ENCODE peak calls at places on chromosome 14, in seven cellular contexts. G is tibial artery, V is neural progenitor cell, E is right lobe of liver, X is heart left ventricle, R is endodermal cell, T is astrocyte. H is an unnamed sample.

GRCh38 chr14:47917344-47917954 is 242.0 kb upstream of the MDGA2 start:
- DNase-seq in G (no peak), V (peak; percentile 34), E (no peak), X (no peak), R (peak; percentile 83), T (peak; percentile 2), H (no peak)

GRCh38 chr14:90239139-90239538 is 17.2 kb upstream of the PSMC1 start:
- DNase-seq in G (no peak), V (peak; percentile 13), E (no peak), X (no peak), R (no peak), T (peak; percentile 2), H (no peak)

GRCh38 chr14:22536853-22537338 is 52.1 kb downstream of the DAD1 start:
- DNase-seq in G (peak; percentile 88), V (no peak), E (no peak), X (peak; percentile 70), R (no peak), T (peak; percentile 97), H (no peak)

GRCh38 chr14:86915416-86915815 is 1077.6 kb downstream of the GALC start:
- DNase-seq in G (no peak), V (no peak), E (no peak), X (no peak), R (no peak), T (peak; percentile 59), H (no peak)

GRCh38 chr14:63478024-63478423 is 65.2 kb downstream of the PPP2R5E start:
- DNase-seq in G (no peak), V (no peak), E (no peak), X (no peak), R (no peak), T (no peak), H (no peak)

GRCh38 chr14:90785474-90785873 is 30.8 kb downstream of the TTC7B start:
- DNase-seq in G (peak; percentile 61), V (no peak), E (peak; percentile 53), X (peak; percentile 67), R (peak; percentile 73), T (no peak), H (no peak)

GRCh38 chr14:66610154-66610563 is 102.2 kb downstream of the GPHN start:
- DNase-seq in G (no peak), V (peak; percentile 6), E (no peak), X (no peak), R (peak; percentile 52), T (no peak), H (no peak)

GRCh38 chr14:35332517-35333346 is 40.5 kb downstream of the PSMA6 start:
- DNase-seq in G (no peak), V (no peak), E (no peak), X (no peak), R (peak; percentile 56), T (no peak), H (peak; percentile 74)

GRCh38 chr14:69600304-69600891 is 11.0 kb upstream of the SUSD6 start:
- DNase-seq in G (no peak), V (no peak), E (no peak), X (no peak), R (no peak), T (no peak), H (no peak)

GRCh38 chr14:89251066-89251465 is 166.0 kb downstream of the FOXN3 start:
- DNase-seq in G (no peak), V (no peak), E (no peak), X (no peak), R (no peak), T (peak; percentile 50), H (no peak)

GRCh38 chr14:95294834-95295599 is 24.7 kb downstream of the CLMN start:
- DNase-seq in G (peak; percentile 55), V (no peak), E (no peak), X (no peak), R (no peak), T (peak; percentile 29), H (no peak)

GRCh38 chr14:62777510-62777909 is 267.7 kb downstream of the KCNH5 start:
- DNase-seq in G (no peak), V (no peak), E (no peak), X (no peak), R (no peak), T (no peak), H (no peak)

GRCh38 chr14:55073856-55074255 is 22.4 kb downstream of the MAPK1IP1L start:
- DNase-seq in G (no peak), V (no peak), E (no peak), X (no peak), R (no peak), T (peak; percentile 83), H (no peak)

GRCh38 chr14:59897757-59898383 is 22.1 kb upstream of the LRRC9 start:
- DNase-seq in G (no peak), V (peak; percentile 74), E (peak; percentile 47), X (no peak), R (peak; percentile 71), T (peak; percentile 4), H (no peak)

GRCh38 chr14:64509036-64509435 is 4.5 kb downstream of the ZBTB1 start:
- DNase-seq in G (no peak), V (peak; percentile 23), E (no peak), X (no peak), R (peak; percentile 91), T (no peak), H (no peak)
- H3K4me1 ChIP-seq in G (peaks cover 74% of the 10 kb centered on the region), V (peaks cover 18% of the 10 kb centered on the region), E (no peaks in the 10 kb centered on the region), X (peaks cover 75% of the 10 kb centered on the region), R (peaks cover 9% of the 10 kb centered on the region), T (peaks cover 24% of the 10 kb centered on the region), H (peaks cover 51% of the 10 kb centered on the region)

DNA sequence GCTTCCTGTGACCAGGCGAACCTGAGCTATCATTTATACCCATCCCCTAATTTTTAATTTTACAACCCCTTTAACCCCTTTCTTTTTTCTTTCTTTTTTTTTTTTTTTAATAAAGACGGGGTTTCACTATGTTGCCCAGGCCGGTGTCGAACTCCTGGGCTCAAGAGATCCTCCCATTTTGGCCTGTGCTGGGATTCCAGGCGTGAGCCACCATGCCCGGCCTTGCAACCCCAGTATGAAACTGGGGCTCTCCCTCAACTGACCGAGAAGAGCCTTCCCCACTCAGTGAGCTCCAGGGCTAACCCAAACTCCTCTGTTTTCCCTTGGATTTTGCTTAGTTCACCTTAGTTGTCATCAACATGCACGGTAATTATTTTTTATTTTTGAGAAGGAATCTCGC is 992 bp downstream of the CPSF2 start:
- DNase-seq in G (no peak), V (no peak), E (no peak), X (no peak), R (no peak), T (no peak), H (no peak)
- H3K27ac ChIP-seq in G (peak overlapping the region; percentile 91), V (no peak overlapping the region), E (peak overlapping the region; percentile 93), X (peak overlapping the region; percentile 96), R (peak overlapping the region; percentile 99), T (peak overlapping the region; percentile 94), H (peak overlapping the region; percentile 93)

GRCh38 chr14:68247867-68248266 is 428.3 kb downstream of the RAD51B start:
- DNase-seq in G (no peak), V (no peak), E (peak; percentile 63), X (no peak), R (no peak), T (no peak), H (no peak)
- H3K4me1 ChIP-seq in G (peaks cover 82% of the 10 kb centered on the region), V (peaks cover 74% of the 10 kb centered on the region), E (peaks cover 7% of the 10 kb centered on the region), X (peaks cover 92% of the 10 kb centered on the region), R (peaks cover 8% of the 10 kb centered on the region), T (peaks cover 39% of the 10 kb centered on the region), H (peaks cover 77% of the 10 kb centered on the region)

GRCh38 chr14:74475678-74476077 is 17.4 kb downstream of the NPC2 start:
- DNase-seq in G (no peak), V (no peak), E (no peak), X (no peak), R (no peak), T (peak; percentile 69), H (no peak)
- H3K27ac ChIP-seq in G (peak overlapping the region; percentile 42), V (no peak overlapping the region), E (no peak overlapping the region), X (no peak overlapping the region), R (no peak overlapping the region), T (no peak overlapping the region), H (no peak overlapping the region)

DNA sequence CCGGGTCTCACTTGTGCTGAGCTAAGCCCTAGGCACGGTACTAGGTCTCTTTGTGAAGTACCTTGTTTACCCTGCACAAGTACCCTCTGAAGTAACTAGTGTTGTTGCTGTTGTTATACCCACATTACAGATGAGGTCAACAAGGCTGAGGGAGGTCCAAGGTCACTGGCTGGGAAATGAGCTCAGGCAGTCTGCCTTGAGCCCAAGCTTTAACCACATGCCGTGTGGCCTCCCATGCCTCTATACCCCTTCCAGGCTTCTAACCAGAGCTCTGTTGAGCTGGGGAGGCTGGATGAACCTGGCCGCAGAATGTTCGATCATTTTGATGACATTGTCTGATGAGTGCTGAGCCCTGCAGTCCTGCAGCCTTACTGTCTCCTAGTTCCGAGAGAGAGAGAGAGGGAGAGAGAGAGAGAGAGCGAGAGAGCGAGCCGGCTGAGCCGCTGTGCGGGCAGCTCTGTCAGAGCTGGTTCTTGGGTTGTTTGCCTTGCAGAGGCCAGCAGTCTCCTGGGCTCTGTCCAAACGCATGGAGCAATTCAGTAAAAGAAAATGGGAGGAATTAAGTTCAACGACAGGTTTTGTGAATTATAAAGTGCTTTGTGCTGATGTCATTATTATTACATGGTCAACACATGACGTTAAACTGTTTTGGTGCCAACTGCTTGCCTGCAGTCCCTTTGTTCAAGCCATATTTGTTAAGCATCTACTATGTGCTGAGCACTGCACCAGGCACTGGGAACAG is 13.1 kb downstream of the JDP2 start:
- DNase-seq in G (peak; percentile 88), V (no peak), E (peak; percentile 74), X (peak; percentile 83), R (no peak), T (peak; percentile 41), H (no peak)
- H3K4me1 ChIP-seq in G (peaks cover 28% of the 10 kb centered on the region), V (peaks cover 6% of the 10 kb centered on the region), E (no peaks in the 10 kb centered on the region), X (peaks cover 63% of the 10 kb centered on the region), R (no peaks in the 10 kb centered on the region), T (no peaks in the 10 kb centered on the region), H (peaks cover 54% of the 10 kb centered on the region)

DNA sequence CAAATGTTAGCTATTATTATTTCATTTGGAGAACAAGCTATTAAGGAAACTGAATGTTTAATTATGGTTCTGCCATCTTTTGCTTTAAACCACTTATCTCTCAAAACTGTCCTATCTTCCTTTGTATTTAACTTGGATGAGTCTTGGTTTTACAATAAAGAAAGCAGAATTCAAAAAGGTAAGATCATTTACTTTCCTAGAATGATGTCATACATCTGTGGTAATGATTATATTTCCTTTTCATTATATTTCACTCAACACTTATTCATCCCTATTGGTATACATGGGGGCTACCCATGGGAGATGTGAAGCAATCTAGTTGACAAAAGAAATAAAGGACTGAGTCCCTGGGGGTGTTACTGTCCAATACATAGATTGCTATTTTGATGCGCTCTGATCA is 456.7 kb downstream of the ZFP36L1 start:
- DNase-seq in G (no peak), V (no peak), E (no peak), X (no peak), R (no peak), T (no peak), H (no peak)
- H3K27ac ChIP-seq in G (no peak overlapping the region), V (no peak overlapping the region), E (no peak overlapping the region), X (no peak overlapping the region), R (no peak overlapping the region), T (no peak overlapping the region), H (no peak overlapping the region)